ENCODE peak calls at places on chromosomes 3 and 15, in nine cellular contexts. L, Z, E, J, Q, P, S, N and V are unnamed samples. For H3K4me1, the result is how much of the 10 kb centered on the place peaks cover.

GRCh38 chr3:127589600-127590281 is 792 bp downstream of the TPRA1 start:
- DNase-seq in L (no peak), Z (no peak), E (peak), J (no peak), Q (no peak), P (peak), S (no peak), N (no peak), V (no peak)

GRCh38 chr15:58432421-58432820 is 630 bp downstream of the LIPC start:
- DNase-seq in L (no peak), Z (no peak), E (no peak), J (no peak), Q (no peak), P (peak), S (no peak), N (no peak), V (no peak)

GRCh38 chr3:109137766-109138165 is 1.2 kb downstream of the C3orf85 start:
- DNase-seq in L (no peak), Z (no peak), E (no peak), J (no peak), Q (no peak), P (no peak), S (no peak), N (no peak), V (no peak)

GRCh38 chr3:119558528-119559339 is 680 bp downstream of the CD80 start:
- DNase-seq in L (no peak), Z (no peak), E (no peak), J (no peak), Q (no peak), P (no peak), S (no peak), N (no peak), V (no peak)

GRCh38 chr15:58548308-58549012 is 116.7 kb downstream of the LIPC start:
- DNase-seq in L (no peak), Z (no peak), E (no peak), J (no peak), Q (no peak), P (peak), S (no peak), N (no peak), V (no peak)

GRCh38 chr3:142088522-142088921 is 60.8 kb downstream of the TFDP2 start:
- DNase-seq in L (no peak), Z (no peak), E (no peak), J (no peak), Q (no peak), P (no peak), S (no peak), N (no peak), V (no peak)

GRCh38 chr15:77851086-77851485 is 218.4 kb upstream of the LINGO1 start:
- DNase-seq in L (no peak), Z (no peak), E (no peak), J (no peak), Q (no peak), P (no peak), S (no peak), N (no peak), V (no peak)

GRCh38 chr3:51982352-51982837 is 940 bp upstream of the ACY1 start:
- DNase-seq in L (no peak), Z (no peak), E (no peak), J (peak), Q (no peak), P (no peak), S (no peak), N (no peak), V (peak)

GRCh38 chr3:46851364-46852328 is 11.6 kb downstream of the MYL3 start:
- DNase-seq in L (no peak), Z (no peak), E (no peak), J (no peak), Q (no peak), P (no peak), S (peak), N (no peak), V (no peak)

GRCh38 chr3:188021041-188021440 is 132.9 kb upstream of the LPP start:
- DNase-seq in L (no peak), Z (no peak), E (no peak), J (no peak), Q (no peak), P (peak), S (no peak), N (no peak), V (no peak)

GRCh38 chr3:38916706-38917105 is 100.7 kb upstream of the SCN10A start:
- DNase-seq in L (no peak), Z (no peak), E (no peak), J (no peak), Q (no peak), P (peak), S (no peak), N (no peak), V (no peak)

GRCh38 chr3:184255291-184256039 is 5.9 kb downstream of the CAMK2N2 start:
- DNase-seq in L (no peak), Z (no peak), E (no peak), J (no peak), Q (no peak), P (no peak), S (no peak), N (no peak), V (no peak)

GRCh38 chr15:29438714-29439076 is 169.1 kb upstream of the NSMCE3 start:
- DNase-seq in L (no peak), Z (no peak), E (no peak), J (no peak), Q (no peak), P (no peak), S (no peak), N (no peak), V (no peak)

GRCh38 chr3:111768571-111769100 is 90.4 kb upstream of the PHLDB2 start:
- DNase-seq in L (no peak), Z (no peak), E (no peak), J (peak), Q (no peak), P (peak), S (no peak), N (peak), V (no peak)

DNA sequence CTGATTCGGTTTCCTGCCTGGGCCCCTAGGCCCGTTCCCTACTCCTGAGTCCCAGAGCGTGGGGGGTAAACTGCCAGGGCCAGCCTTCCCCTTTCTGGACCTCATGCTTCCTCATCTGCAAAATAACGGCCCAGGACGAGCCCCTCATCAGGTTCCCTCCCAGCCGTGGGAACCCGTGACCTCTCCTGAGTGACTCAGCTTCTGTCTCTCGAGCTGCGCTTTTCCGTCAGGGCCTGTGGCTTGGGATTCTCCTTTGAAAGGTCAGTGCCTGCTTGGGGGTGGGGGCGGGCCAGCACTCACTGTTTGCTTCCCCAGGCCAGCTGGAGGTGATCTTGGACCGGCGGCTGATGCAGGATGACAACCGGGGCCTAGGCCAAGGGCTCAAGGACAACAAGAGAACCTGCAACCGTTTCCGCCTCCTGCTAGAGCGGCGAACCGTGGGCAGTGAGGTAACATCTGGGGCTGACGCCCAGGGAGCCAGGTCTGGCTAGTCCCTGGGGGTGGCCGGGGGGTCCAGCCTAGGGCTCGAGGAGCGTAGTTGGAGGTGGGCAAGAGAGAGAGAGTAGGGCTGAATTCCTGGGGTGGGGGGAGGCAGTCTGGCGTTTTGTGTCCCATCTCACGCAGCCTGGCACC is 12.8 kb downstream of the MAN2A2 start:
- DNase-seq in L (no peak), Z (no peak), E (no peak), J (no peak), Q (no peak), P (peak), S (peak), N (no peak), V (no peak)
- H3K4me3 ChIP-seq in L (no peak), Z (no peak), E (no peak), J (no peak), Q (no peak), P (no peak), S (no peak), N (no peak), V (no peak)

DNA sequence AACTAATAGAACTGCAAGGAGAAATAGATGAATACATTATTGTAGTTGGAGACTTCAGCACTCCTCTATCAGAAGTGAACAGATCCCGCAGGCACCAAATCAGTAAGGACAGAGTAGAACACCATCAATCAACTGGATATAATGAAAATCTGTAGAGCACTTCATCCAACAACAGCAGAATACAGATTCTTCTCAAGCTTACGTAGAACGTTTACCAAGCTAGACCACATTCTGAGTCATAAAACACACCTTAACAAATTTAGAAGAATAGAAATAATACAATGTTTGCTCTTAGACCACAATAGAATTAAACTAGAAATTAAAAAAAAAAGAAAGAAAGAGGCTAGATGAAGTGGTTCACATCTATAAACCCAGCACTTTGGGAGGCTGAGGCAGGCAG is 70.7 kb upstream of the NEDD4 start:
- DNase-seq in L (no peak), Z (no peak), E (no peak), J (no peak), Q (no peak), P (no peak), S (no peak), N (no peak), V (no peak)
- H3K4me1 ChIP-seq in L (under half), Z (under half), E (under half), J (under half), Q (under half), P (under half), S (under half), N (under half), V (under half)

GRCh38 chr3:108079877-108080276 is 11.0 kb downstream of the CD47 start:
- DNase-seq in L (no peak), Z (no peak), E (peak), J (no peak), Q (no peak), P (no peak), S (no peak), N (no peak), V (no peak)
- H3K4me3 ChIP-seq in L (no peak), Z (no peak), E (no peak), J (no peak), Q (no peak), P (no peak), S (no peak), N (no peak), V (peak)

DNA sequence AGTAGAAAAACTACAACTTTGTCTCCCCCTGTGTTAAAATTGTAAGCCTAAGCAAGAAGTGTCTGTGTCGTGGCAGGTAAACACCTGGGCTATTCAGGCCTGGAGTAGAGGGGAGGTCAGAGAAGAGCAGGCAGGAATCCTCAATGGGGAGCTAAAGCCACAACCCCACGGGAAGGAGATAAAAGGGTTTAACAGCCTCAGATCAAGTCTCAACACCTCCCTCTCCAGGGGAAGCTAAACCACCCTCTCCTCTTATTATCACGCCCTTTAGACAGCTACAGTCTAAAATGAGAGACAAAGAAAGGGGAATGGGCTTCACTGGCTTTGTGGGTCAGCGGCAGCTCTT is 11.6 kb downstream of the ETV5 start:
- DNase-seq in L (no peak), Z (no peak), E (no peak), J (no peak), Q (no peak), P (no peak), S (no peak), N (no peak), V (no peak)
- H3K4me1 ChIP-seq in L (under half), Z (under half), E (under half), J (under half), Q (under half), P (under half), S (under half), N (under half), V (under half)

DNA sequence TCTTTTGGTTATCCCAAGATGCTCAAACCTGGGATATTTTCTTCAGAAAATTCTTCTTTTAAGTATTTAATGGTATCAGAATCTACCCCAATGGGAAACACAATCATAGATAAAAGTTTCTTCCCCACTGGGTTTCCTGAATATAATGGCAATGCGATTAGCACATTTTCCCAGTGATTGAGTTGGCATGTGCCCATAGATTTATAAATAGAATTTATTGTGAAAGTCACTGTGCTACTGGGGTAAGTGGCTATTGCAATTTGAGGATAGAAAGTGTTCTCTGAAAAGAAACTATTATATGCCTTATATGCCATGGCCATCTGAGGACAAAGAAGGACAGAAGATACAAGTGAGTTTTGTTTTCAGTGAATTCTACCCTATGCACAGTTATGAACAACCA is 99.0 kb upstream of the RBMS3 start:
- DNase-seq in L (no peak), Z (no peak), E (no peak), J (no peak), Q (no peak), P (no peak), S (no peak), N (no peak), V (no peak)
- H3K4me3 ChIP-seq in L (no peak), Z (no peak), E (no peak), J (no peak), Q (no peak), P (no peak), S (no peak), N (no peak), V (no peak)